ENCODE peak calls at places on chromosomes 12 and 14, in ten cellular contexts. U is EL; T is mucosa of descending colon; E is anterior cingulate cortex; C is WTC11; M is activated CD4-positive, CD25-positive, alpha-beta regulatory T cell treated with anti-CD3 and anti-CD28 coated beads, Interleukin-2, amount 50 U/mL, for 72 hours; G is stimulated activated naive CD4-positive, alpha-beta T cell; B is stimulated activated CD4-positive, alpha-beta T cell treated with anti-CD3 and anti-CD28 coated beads, Interleukin-2, amount 100 ng/mL, for 48 hours; J is GDM1; O is A549. Z is an unnamed sample.

GRCh38 chr14:75643985-75644384 is 16.7 kb downstream of the ERG28 start:
- DNase-seq in U (no peak), T (no peak), E (no peak), C (no peak), M (no peak), G (no peak), B (no peak), J (no peak), O (no peak), Z (no peak)

GRCh38 chr14:101176535-101177205 is 273.1 kb upstream of the RTL1 start:
- DNase-seq in U (no peak), T (no peak), E (no peak), C (no peak), M (no peak), G (no peak), B (no peak), J (no peak), O (no peak), Z (no peak)

GRCh38 chr14:93880025-93880820 is 46.9 kb upstream of the FAM181A start:
- DNase-seq in U (no peak), T (no peak), E (no peak), C (no peak), M (no peak), G (no peak), B (no peak), J (no peak), O (no peak), Z (no peak)

GRCh38 chr14:91021115-91021514 is 39.3 kb downstream of the RPS6KA5 start:
- DNase-seq in U (no peak), T (no peak), E (no peak), C (no peak), M (no peak), G (no peak), B (no peak), J (no peak), O (no peak), Z (no peak)

GRCh38 chr14:90610641-90611040 is 205.6 kb downstream of the TTC7B start:
- DNase-seq in U (no peak), T (no peak), E (no peak), C (no peak), M (no peak), G (no peak), B (no peak), J (no peak), O (no peak), Z (no peak)

GRCh38 chr14:83556746-83557460 is 1973.0 kb upstream of the FLRT2 start:
- DNase-seq in U (peak), T (no peak), E (no peak), C (no peak), M (no peak), G (no peak), B (no peak), J (no peak), O (no peak), Z (no peak)

GRCh38 chr14:65753061-65753460 is 340.5 kb downstream of the FUT8 start:
- DNase-seq in U (no peak), T (peak), E (no peak), C (no peak), M (no peak), G (no peak), B (no peak), J (no peak), O (no peak), Z (no peak)

GRCh38 chr12:132018193-132018916 is 68.6 kb downstream of the EP400 start:
- DNase-seq in U (peak), T (no peak), E (no peak), C (no peak), M (no peak), G (no peak), B (no peak), J (no peak), O (no peak), Z (no peak)

GRCh38 chr12:38850463-38850862 is 54.9 kb downstream of the CPNE8 start:
- DNase-seq in U (no peak), T (no peak), E (no peak), C (no peak), M (no peak), G (no peak), B (no peak), J (no peak), O (no peak), Z (no peak)

GRCh38 chr12:111429760-111430417 is 24.2 kb downstream of the SH2B3 start:
- DNase-seq in U (no peak), T (peak), E (no peak), C (no peak), M (no peak), G (peak), B (no peak), J (no peak), O (no peak), Z (peak)

GRCh38 chr14:92565040-92565717 is 51.6 kb downstream of the RIN3 start:
- DNase-seq in U (no peak), T (no peak), E (no peak), C (no peak), M (no peak), G (no peak), B (no peak), J (no peak), O (no peak), Z (no peak)

GRCh38 chr12:45598761-45599160 is 130.7 kb upstream of the ARID2 start:
- DNase-seq in U (peak), T (no peak), E (no peak), C (no peak), M (no peak), G (no peak), B (no peak), J (no peak), O (no peak), Z (no peak)

GRCh38 chr14:58637391-58638230 is at the start of gene DACT1:
- DNase-seq in U (peak), T (peak), E (peak), C (peak), M (peak), G (peak), B (peak), J (no peak), O (peak), Z (no peak)

GRCh38 chr12:96889273-96889933 is 17.7 kb upstream of the NEDD1 start:
- DNase-seq in U (peak), T (no peak), E (no peak), C (no peak), M (no peak), G (no peak), B (no peak), J (no peak), O (peak), Z (no peak)

GRCh38 chr12:5259523-5259922 is 172.4 kb upstream of the NTF3 start:
- DNase-seq in U (peak), T (no peak), E (no peak), C (no peak), M (no peak), G (no peak), B (no peak), J (no peak), O (no peak), Z (no peak)

GRCh38 chr12:58316926-58317325 is 375.6 kb downstream of the ATP23 start:
- DNase-seq in U (no peak), T (no peak), E (no peak), C (no peak), M (no peak), G (no peak), B (no peak), J (no peak), O (no peak), Z (no peak)

GRCh38 chr12:17976202-17976601 is 113.8 kb downstream of the RERGL start:
- DNase-seq in U (peak), T (no peak), E (no peak), C (peak), M (no peak), G (no peak), B (no peak), J (no peak), O (no peak), Z (no peak)

GRCh38 chr12:98618952-98619351 is 25.5 kb downstream of the SLC25A3 start:
- DNase-seq in U (no peak), T (no peak), E (no peak), C (no peak), M (no peak), G (no peak), B (no peak), J (no peak), O (no peak), Z (no peak)

GRCh38 chr14:38207830-38208815 is at the start of gene SSTR1:
- DNase-seq in U (peak), T (peak), E (no peak), C (peak), M (no peak), G (no peak), B (no peak), J (no peak), O (no peak), Z (no peak)

GRCh38 chr14:94702629-94703028 is 67.3 kb downstream of the GSC start:
- DNase-seq in U (no peak), T (no peak), E (no peak), C (no peak), M (no peak), G (no peak), B (no peak), J (no peak), O (no peak), Z (no peak)

GRCh38 chr12:4307593-4308333 is 13.2 kb upstream of the TIGAR start:
- DNase-seq in U (peak), T (peak), E (peak), C (peak), M (no peak), G (no peak), B (no peak), J (no peak), O (peak), Z (no peak)

GRCh38 chr12:131105736-131106356 is 152.1 kb downstream of the ADGRD1 start:
- DNase-seq in U (no peak), T (no peak), E (no peak), C (peak), M (no peak), G (no peak), B (peak), J (no peak), O (no peak), Z (no peak)

GRCh38 chr14:21768116-21768874 is 94.7 kb upstream of the OR4E1 start:
- DNase-seq in U (peak), T (no peak), E (no peak), C (no peak), M (no peak), G (peak), B (no peak), J (peak), O (peak), Z (no peak)

GRCh38 chr12:131589966-131590365 is 120.9 kb upstream of the SFSWAP start:
- DNase-seq in U (no peak), T (no peak), E (no peak), C (no peak), M (no peak), G (no peak), B (no peak), J (no peak), O (no peak), Z (no peak)

GRCh38 chr12:30610718-30611117 is 85.0 kb downstream of the IPO8 start:
- DNase-seq in U (no peak), T (no peak), E (no peak), C (no peak), M (no peak), G (no peak), B (no peak), J (no peak), O (no peak), Z (no peak)

GRCh38 chr12:68416826-68417225 is 84.7 kb upstream of the MDM1 start:
- DNase-seq in U (peak), T (no peak), E (no peak), C (no peak), M (no peak), G (no peak), B (no peak), J (no peak), O (no peak), Z (no peak)

GRCh38 chr14:61678966-61679365 is 16.3 kb upstream of the HIF1A start:
- DNase-seq in U (no peak), T (no peak), E (no peak), C (peak), M (no peak), G (no peak), B (no peak), J (no peak), O (no peak), Z (no peak)

GRCh38 chr12:105820407-105821140 is 318.2 kb downstream of the NUAK1 start:
- DNase-seq in U (peak), T (no peak), E (no peak), C (no peak), M (no peak), G (no peak), B (no peak), J (no peak), O (no peak), Z (no peak)

GRCh38 chr14:53044486-53044885 is 93.6 kb upstream of the FERMT2 start:
- DNase-seq in U (peak), T (no peak), E (no peak), C (no peak), M (no peak), G (no peak), B (no peak), J (no peak), O (no peak), Z (no peak)

GRCh38 chr14:34322940-34323418 is 139.1 kb downstream of the SPTSSA start:
- DNase-seq in U (peak), T (peak), E (no peak), C (peak), M (peak), G (peak), B (peak), J (no peak), O (peak), Z (peak)